ENCODE peak calls at places on chromosome 2, in ten cellular contexts. One of them, this sample, is unnamed. For H3K9me3, the result is how much of the 10 kb centered on the place peaks cover.

GRCh38 chr2:223214721-223215120 is 162.7 kb downstream of the KCNE4 start:
- DNase-seq in uterus: no peak
- DNase-seq in psoas muscle: no peak
- DNase-seq in CD4-positive, alpha-beta memory T cell: no peak
- DNase-seq in body of pancreas: no peak
- DNase-seq in breast epithelium: no peak
- DNase-seq in neural progenitor cell: no peak
- DNase-seq in right cardiac atrium: no peak
- DNase-seq in left ventricle myocardium inferior: no peak
- DNase-seq in gastrocnemius medialis: no peak
- DNase-seq in this sample: no peak

GRCh38 chr2:136376798-136377211 is 258.9 kb upstream of the CXCR4 start:
- DNase-seq in uterus: no peak
- DNase-seq in psoas muscle: no peak
- DNase-seq in CD4-positive, alpha-beta memory T cell: no peak
- DNase-seq in body of pancreas: no peak
- DNase-seq in breast epithelium: no peak
- DNase-seq in neural progenitor cell: no peak
- DNase-seq in right cardiac atrium: no peak
- DNase-seq in left ventricle myocardium inferior: no peak
- DNase-seq in gastrocnemius medialis: no peak
- DNase-seq in this sample: no peak

GRCh38 chr2:196268538-196269338 is 97.4 kb upstream of the STK17B start:
- DNase-seq in uterus: no peak
- DNase-seq in psoas muscle: no peak
- DNase-seq in CD4-positive, alpha-beta memory T cell: no peak
- DNase-seq in body of pancreas: no peak
- DNase-seq in breast epithelium: no peak
- DNase-seq in neural progenitor cell: no peak
- DNase-seq in right cardiac atrium: no peak
- DNase-seq in left ventricle myocardium inferior: no peak
- DNase-seq in gastrocnemius medialis: no peak
- DNase-seq in this sample: no peak

GRCh38 chr2:236661762-236662110 is 92.1 kb downstream of the ACKR3 start:
- DNase-seq in uterus: no peak
- DNase-seq in psoas muscle: no peak
- DNase-seq in CD4-positive, alpha-beta memory T cell: no peak
- DNase-seq in body of pancreas: no peak
- DNase-seq in breast epithelium: no peak
- DNase-seq in neural progenitor cell: no peak
- DNase-seq in right cardiac atrium: no peak
- DNase-seq in left ventricle myocardium inferior: no peak
- DNase-seq in gastrocnemius medialis: no peak
- DNase-seq in this sample: no peak

GRCh38 chr2:128313076-128313836 is 5.4 kb downstream of the HS6ST1 start:
- DNase-seq in uterus: no peak
- DNase-seq in psoas muscle: no peak
- DNase-seq in CD4-positive, alpha-beta memory T cell: no peak
- DNase-seq in body of pancreas: peak
- DNase-seq in breast epithelium: peak
- DNase-seq in neural progenitor cell: no peak
- DNase-seq in right cardiac atrium: no peak
- DNase-seq in left ventricle myocardium inferior: no peak
- DNase-seq in gastrocnemius medialis: no peak
- DNase-seq in this sample: no peak

GRCh38 chr2:202185816-202186221 is 52.6 kb downstream of the SUMO1 start:
- DNase-seq in uterus: no peak
- DNase-seq in psoas muscle: no peak
- DNase-seq in CD4-positive, alpha-beta memory T cell: no peak
- DNase-seq in body of pancreas: no peak
- DNase-seq in breast epithelium: no peak
- DNase-seq in neural progenitor cell: no peak
- DNase-seq in right cardiac atrium: no peak
- DNase-seq in left ventricle myocardium inferior: no peak
- DNase-seq in gastrocnemius medialis: no peak
- DNase-seq in this sample: no peak

GRCh38 chr2:233079953-233080835 is 20.1 kb downstream of the INPP5D start:
- DNase-seq in uterus: no peak
- DNase-seq in psoas muscle: no peak
- DNase-seq in CD4-positive, alpha-beta memory T cell: no peak
- DNase-seq in body of pancreas: no peak
- DNase-seq in breast epithelium: no peak
- DNase-seq in neural progenitor cell: no peak
- DNase-seq in right cardiac atrium: no peak
- DNase-seq in left ventricle myocardium inferior: no peak
- DNase-seq in gastrocnemius medialis: no peak
- DNase-seq in this sample: no peak

GRCh38 chr2:136235451-136236418 is 117.8 kb upstream of the CXCR4 start:
- DNase-seq in uterus: no peak
- DNase-seq in psoas muscle: no peak
- DNase-seq in CD4-positive, alpha-beta memory T cell: no peak
- DNase-seq in body of pancreas: no peak
- DNase-seq in breast epithelium: peak
- DNase-seq in neural progenitor cell: no peak
- DNase-seq in right cardiac atrium: peak
- DNase-seq in left ventricle myocardium inferior: no peak
- DNase-seq in gastrocnemius medialis: no peak
- DNase-seq in this sample: no peak

GRCh38 chr2:136025057-136025973 is 39.9 kb upstream of the DARS1 start:
- DNase-seq in uterus: peak
- DNase-seq in psoas muscle: peak
- DNase-seq in CD4-positive, alpha-beta memory T cell: peak
- DNase-seq in body of pancreas: peak
- DNase-seq in breast epithelium: no peak
- DNase-seq in neural progenitor cell: peak
- DNase-seq in right cardiac atrium: peak
- DNase-seq in left ventricle myocardium inferior: peak
- DNase-seq in gastrocnemius medialis: no peak
- DNase-seq in this sample: no peak

GRCh38 chr2:236862961-236863728 is 222.5 kb upstream of the COPS8 start:
- DNase-seq in uterus: no peak
- DNase-seq in psoas muscle: no peak
- DNase-seq in CD4-positive, alpha-beta memory T cell: no peak
- DNase-seq in body of pancreas: no peak
- DNase-seq in breast epithelium: peak
- DNase-seq in neural progenitor cell: no peak
- DNase-seq in right cardiac atrium: no peak
- DNase-seq in left ventricle myocardium inferior: no peak
- DNase-seq in gastrocnemius medialis: no peak
- DNase-seq in this sample: no peak

GRCh38 chr2:239273280-239274234 is 127.3 kb downstream of the HDAC4 start:
- DNase-seq in uterus: peak
- DNase-seq in psoas muscle: peak
- DNase-seq in CD4-positive, alpha-beta memory T cell: no peak
- DNase-seq in body of pancreas: no peak
- DNase-seq in breast epithelium: peak
- DNase-seq in neural progenitor cell: no peak
- DNase-seq in right cardiac atrium: peak
- DNase-seq in left ventricle myocardium inferior: no peak
- DNase-seq in gastrocnemius medialis: no peak
- DNase-seq in this sample: no peak

GRCh38 chr2:239269173-239269865 is 131.5 kb downstream of the HDAC4 start:
- DNase-seq in uterus: no peak
- DNase-seq in psoas muscle: no peak
- DNase-seq in CD4-positive, alpha-beta memory T cell: no peak
- DNase-seq in body of pancreas: no peak
- DNase-seq in breast epithelium: peak
- DNase-seq in neural progenitor cell: no peak
- DNase-seq in right cardiac atrium: no peak
- DNase-seq in left ventricle myocardium inferior: no peak
- DNase-seq in gastrocnemius medialis: no peak
- DNase-seq in this sample: no peak

GRCh38 chr2:239269959-239270358 is 130.9 kb downstream of the HDAC4 start:
- DNase-seq in uterus: peak
- DNase-seq in psoas muscle: no peak
- DNase-seq in CD4-positive, alpha-beta memory T cell: no peak
- DNase-seq in body of pancreas: no peak
- DNase-seq in breast epithelium: peak
- DNase-seq in neural progenitor cell: no peak
- DNase-seq in right cardiac atrium: no peak
- DNase-seq in left ventricle myocardium inferior: no peak
- DNase-seq in gastrocnemius medialis: no peak
- DNase-seq in this sample: no peak

GRCh38 chr2:239272626-239273025 is 128.2 kb downstream of the HDAC4 start:
- DNase-seq in uterus: peak
- DNase-seq in psoas muscle: no peak
- DNase-seq in CD4-positive, alpha-beta memory T cell: no peak
- DNase-seq in body of pancreas: no peak
- DNase-seq in breast epithelium: peak
- DNase-seq in neural progenitor cell: no peak
- DNase-seq in right cardiac atrium: peak
- DNase-seq in left ventricle myocardium inferior: no peak
- DNase-seq in gastrocnemius medialis: no peak
- DNase-seq in this sample: no peak

DNA sequence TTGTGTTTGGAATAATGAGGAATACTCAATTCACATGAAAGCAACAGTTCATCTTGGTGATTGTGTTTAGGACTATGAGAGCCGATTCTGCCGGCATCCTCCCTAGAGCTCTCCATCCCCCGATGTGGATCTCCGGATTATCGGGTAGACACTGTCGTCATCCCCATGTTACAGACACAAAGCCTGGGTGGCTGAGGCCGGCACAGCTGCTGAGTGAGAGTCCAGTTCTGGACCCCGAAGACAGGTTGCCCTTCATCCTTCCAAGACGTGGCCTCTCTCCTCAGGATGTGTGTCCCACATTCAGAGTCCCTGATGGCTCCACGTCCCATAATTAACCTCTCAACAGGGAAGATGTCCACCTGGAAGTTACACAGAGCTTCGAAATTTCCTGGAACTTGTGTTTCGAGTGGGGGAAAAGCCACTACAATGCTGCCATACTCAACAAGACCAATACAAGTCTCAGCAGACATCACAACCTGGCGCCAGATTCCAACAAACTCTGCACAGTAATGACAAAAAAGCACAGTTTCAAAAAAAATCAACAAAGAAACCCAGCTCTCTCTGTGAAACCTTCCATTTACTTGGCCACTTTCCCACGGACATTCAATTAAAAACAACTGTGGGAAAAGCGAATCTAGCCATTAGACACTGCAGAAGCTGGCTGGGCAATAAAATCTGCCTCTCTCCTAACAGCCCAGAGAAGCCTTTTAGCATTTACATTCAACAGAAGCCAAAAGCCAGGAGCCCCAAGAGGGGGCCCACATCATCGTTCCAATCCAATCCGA is 129.2 kb downstream of the HDAC4 start:
- DNase-seq in uterus: peak
- DNase-seq in psoas muscle: no peak
- DNase-seq in CD4-positive, alpha-beta memory T cell: no peak
- DNase-seq in body of pancreas: no peak
- DNase-seq in breast epithelium: peak
- DNase-seq in neural progenitor cell: no peak
- DNase-seq in right cardiac atrium: no peak
- DNase-seq in left ventricle myocardium inferior: no peak
- DNase-seq in gastrocnemius medialis: no peak
- DNase-seq in this sample: no peak
- H3K27ac ChIP-seq in uterus: peak
- H3K27ac ChIP-seq in psoas muscle: peak
- H3K27ac ChIP-seq in CD4-positive, alpha-beta memory T cell: no peak
- H3K27ac ChIP-seq in body of pancreas: no peak
- H3K27ac ChIP-seq in breast epithelium: peak
- H3K27ac ChIP-seq in neural progenitor cell: no peak
- H3K27ac ChIP-seq in right cardiac atrium: no peak
- H3K27ac ChIP-seq in left ventricle myocardium inferior: peak
- H3K27ac ChIP-seq in gastrocnemius medialis: peak
- H3K27ac ChIP-seq in this sample: peak

GRCh38 chr2:230525682-230526081 is 109.7 kb downstream of the SP100 start:
- DNase-seq in uterus: no peak
- DNase-seq in psoas muscle: no peak
- DNase-seq in CD4-positive, alpha-beta memory T cell: peak
- DNase-seq in body of pancreas: no peak
- DNase-seq in breast epithelium: no peak
- DNase-seq in neural progenitor cell: no peak
- DNase-seq in right cardiac atrium: no peak
- DNase-seq in left ventricle myocardium inferior: no peak
- DNase-seq in gastrocnemius medialis: no peak
- DNase-seq in this sample: no peak
- H3K9me3 ChIP-seq in uterus: under half
- H3K9me3 ChIP-seq in psoas muscle: under half
- H3K9me3 ChIP-seq in CD4-positive, alpha-beta memory T cell: under half
- H3K9me3 ChIP-seq in body of pancreas: under half
- H3K9me3 ChIP-seq in breast epithelium: under half
- H3K9me3 ChIP-seq in neural progenitor cell: under half
- H3K9me3 ChIP-seq in right cardiac atrium: under half
- H3K9me3 ChIP-seq in left ventricle myocardium inferior: under half
- H3K9me3 ChIP-seq in gastrocnemius medialis: under half
- H3K9me3 ChIP-seq in this sample: under half

GRCh38 chr2:94870392-94871225 is 621 bp upstream of the TEKT4 start:
- DNase-seq in uterus: no peak
- DNase-seq in psoas muscle: no peak
- DNase-seq in CD4-positive, alpha-beta memory T cell: no peak
- DNase-seq in body of pancreas: peak
- DNase-seq in breast epithelium: no peak
- DNase-seq in neural progenitor cell: no peak
- DNase-seq in right cardiac atrium: peak
- DNase-seq in left ventricle myocardium inferior: peak
- DNase-seq in gastrocnemius medialis: no peak
- DNase-seq in this sample: no peak

GRCh38 chr2:94872088-94872618 is 923 bp downstream of the TEKT4 start:
- DNase-seq in uterus: no peak
- DNase-seq in psoas muscle: no peak
- DNase-seq in CD4-positive, alpha-beta memory T cell: no peak
- DNase-seq in body of pancreas: no peak
- DNase-seq in breast epithelium: no peak
- DNase-seq in neural progenitor cell: no peak
- DNase-seq in right cardiac atrium: no peak
- DNase-seq in left ventricle myocardium inferior: no peak
- DNase-seq in gastrocnemius medialis: no peak
- DNase-seq in this sample: no peak

GRCh38 chr2:94872676-94873361 is 1.6 kb downstream of the TEKT4 start:
- DNase-seq in uterus: no peak
- DNase-seq in psoas muscle: no peak
- DNase-seq in CD4-positive, alpha-beta memory T cell: no peak
- DNase-seq in body of pancreas: no peak
- DNase-seq in breast epithelium: no peak
- DNase-seq in neural progenitor cell: no peak
- DNase-seq in right cardiac atrium: no peak
- DNase-seq in left ventricle myocardium inferior: peak
- DNase-seq in gastrocnemius medialis: no peak
- DNase-seq in this sample: no peak

GRCh38 chr2:94869552-94870391 is 1.5 kb upstream of the TEKT4 start:
- DNase-seq in uterus: no peak
- DNase-seq in psoas muscle: no peak
- DNase-seq in CD4-positive, alpha-beta memory T cell: no peak
- DNase-seq in body of pancreas: no peak
- DNase-seq in breast epithelium: no peak
- DNase-seq in neural progenitor cell: no peak
- DNase-seq in right cardiac atrium: no peak
- DNase-seq in left ventricle myocardium inferior: no peak
- DNase-seq in gastrocnemius medialis: no peak
- DNase-seq in this sample: no peak

GRCh38 chr2:94871226-94872087 is at the start of gene TEKT4:
- DNase-seq in uterus: no peak
- DNase-seq in psoas muscle: no peak
- DNase-seq in CD4-positive, alpha-beta memory T cell: no peak
- DNase-seq in body of pancreas: peak
- DNase-seq in breast epithelium: no peak
- DNase-seq in neural progenitor cell: no peak
- DNase-seq in right cardiac atrium: peak
- DNase-seq in left ventricle myocardium inferior: peak
- DNase-seq in gastrocnemius medialis: no peak
- DNase-seq in this sample: no peak
- H3K4me3 ChIP-seq in uterus: no peak
- H3K4me3 ChIP-seq in psoas muscle: peak
- H3K4me3 ChIP-seq in CD4-positive, alpha-beta memory T cell: no peak
- H3K4me3 ChIP-seq in body of pancreas: no peak
- H3K4me3 ChIP-seq in breast epithelium: peak
- H3K4me3 ChIP-seq in neural progenitor cell: no peak
- H3K4me3 ChIP-seq in right cardiac atrium: no peak
- H3K4me3 ChIP-seq in left ventricle myocardium inferior: peak
- H3K4me3 ChIP-seq in gastrocnemius medialis: no peak
- H3K4me3 ChIP-seq in this sample: no peak

GRCh38 chr2:168480356-168480755 is 24.3 kb downstream of the CERS6 start:
- DNase-seq in uterus: no peak
- DNase-seq in psoas muscle: no peak
- DNase-seq in CD4-positive, alpha-beta memory T cell: no peak
- DNase-seq in body of pancreas: no peak
- DNase-seq in breast epithelium: no peak
- DNase-seq in neural progenitor cell: no peak
- DNase-seq in right cardiac atrium: no peak
- DNase-seq in left ventricle myocardium inferior: no peak
- DNase-seq in gastrocnemius medialis: no peak
- DNase-seq in this sample: no peak
- H3K27ac ChIP-seq in uterus: no peak
- H3K27ac ChIP-seq in psoas muscle: no peak
- H3K27ac ChIP-seq in CD4-positive, alpha-beta memory T cell: no peak
- H3K27ac ChIP-seq in body of pancreas: no peak
- H3K27ac ChIP-seq in breast epithelium: peak
- H3K27ac ChIP-seq in neural progenitor cell: no peak
- H3K27ac ChIP-seq in right cardiac atrium: no peak
- H3K27ac ChIP-seq in left ventricle myocardium inferior: no peak
- H3K27ac ChIP-seq in gastrocnemius medialis: no peak
- H3K27ac ChIP-seq in this sample: no peak

This sample was measured in SK-N-MC.